ENCODE peak calls at places on chromosomes 7 and 10, in seven cellular contexts. U is colonic mucosa; Y is astrocyte; H is neural progenitor cell; G is psoas muscle; S is upper lobe of right lung; K is CD4-positive, CD25-positive, alpha-beta regulatory T cell. Z is an unnamed sample. For H3K4me1, the result is how much of the 10 kb centered on the place peaks cover.

GRCh38 chr7:77697535-77697831 is 1.2 kb downstream of the RSBN1L start:
- DNase-seq in U (no peak), Y (no peak), H (no peak), G (peak), S (no peak), K (peak), Z (no peak)

GRCh38 chr10:119327096-119327745 is 119.8 kb downstream of the GRK5 start:
- DNase-seq in U (no peak), Y (no peak), H (no peak), G (no peak), S (no peak), K (no peak), Z (no peak)

GRCh38 chr7:141676618-141677017 is 25.3 kb downstream of the DENND11 start:
- DNase-seq in U (no peak), Y (peak), H (no peak), G (no peak), S (no peak), K (no peak), Z (no peak)

GRCh38 chr10:56880541-56880940 is 519.5 kb upstream of the ZWINT start:
- DNase-seq in U (no peak), Y (no peak), H (no peak), G (no peak), S (peak), K (no peak), Z (no peak)

GRCh38 chr10:12238821-12239220 is 42.8 kb downstream of the CDC123 start:
- DNase-seq in U (no peak), Y (no peak), H (no peak), G (no peak), S (no peak), K (no peak), Z (no peak)

GRCh38 chr7:21450876-21451275 is 23.0 kb downstream of the SP4 start:
- DNase-seq in U (no peak), Y (no peak), H (no peak), G (no peak), S (no peak), K (no peak), Z (no peak)

GRCh38 chr7:93728292-93728691 is 153.8 kb upstream of the CALCR start:
- DNase-seq in U (no peak), Y (peak), H (no peak), G (no peak), S (no peak), K (no peak), Z (no peak)

GRCh38 chr7:122885583-122886356 is 490 bp downstream of the CADPS2 start:
- DNase-seq in U (peak), Y (peak), H (peak), G (peak), S (peak), K (no peak), Z (no peak)

GRCh38 chr7:139651308-139651707 is 126.5 kb downstream of the HIPK2 start:
- DNase-seq in U (no peak), Y (no peak), H (no peak), G (no peak), S (no peak), K (no peak), Z (no peak)

GRCh38 chr7:92851732-92852131 is 15.4 kb upstream of the CDK6 start:
- DNase-seq in U (no peak), Y (peak), H (no peak), G (no peak), S (no peak), K (no peak), Z (no peak)

GRCh38 chr10:44419790-44420549 is 35.1 kb upstream of the CXCL12 start:
- DNase-seq in U (no peak), Y (no peak), H (no peak), G (no peak), S (no peak), K (no peak), Z (no peak)

GRCh38 chr10:58384999-58385783 is at the start of gene TFAM:
- DNase-seq in U (peak), Y (peak), H (peak), G (peak), S (peak), K (peak), Z (peak)

GRCh38 chr10:124138195-124138882 is 44.9 kb upstream of the CHST15 start:
- DNase-seq in U (no peak), Y (peak), H (no peak), G (no peak), S (peak), K (no peak), Z (no peak)

GRCh38 chr7:131502810-131503545 is 53.5 kb downstream of the PODXL start:
- DNase-seq in U (no peak), Y (no peak), H (no peak), G (peak), S (no peak), K (no peak), Z (no peak)

GRCh38 chr10:132812544-132812943 is 26.6 kb upstream of the NKX6-2 start:
- DNase-seq in U (no peak), Y (no peak), H (no peak), G (no peak), S (no peak), K (no peak), Z (no peak)

GRCh38 chr7:50666124-50666496 is 100.9 kb upstream of the DDC start:
- DNase-seq in U (no peak), Y (no peak), H (no peak), G (no peak), S (no peak), K (no peak), Z (no peak)

GRCh38 chr10:22648547-22648961 is 65.8 kb downstream of the PIP4K2A start:
- DNase-seq in U (no peak), Y (peak), H (no peak), G (no peak), S (no peak), K (no peak), Z (no peak)

GRCh38 chr7:51278797-51279196 is 37.8 kb downstream of the COBL start:
- DNase-seq in U (no peak), Y (no peak), H (peak), G (peak), S (peak), K (no peak), Z (no peak)

GRCh38 chr7:101576993-101577392 is 52.1 kb downstream of the MYL10 start:
- DNase-seq in U (no peak), Y (no peak), H (no peak), G (no peak), S (no peak), K (no peak), Z (no peak)

GRCh38 chr10:116785282-116785681 is 42.9 kb upstream of the HSPA12A start:
- DNase-seq in U (no peak), Y (no peak), H (no peak), G (no peak), S (no peak), K (no peak), Z (no peak)

GRCh38 chr7:75537731-75538130 is 45.6 kb downstream of the SPDYE5 start:
- DNase-seq in U (no peak), Y (no peak), H (no peak), G (no peak), S (peak), K (no peak), Z (no peak)

GRCh38 chr7:7682856-7683255 is 35.6 kb downstream of the RPA3 start:
- DNase-seq in U (no peak), Y (no peak), H (no peak), G (no peak), S (no peak), K (no peak), Z (no peak)

GRCh38 chr10:5944389-5945202 is 32.7 kb downstream of the IL15RA start:
- DNase-seq in U (peak), Y (peak), H (no peak), G (peak), S (no peak), K (no peak), Z (no peak)

GRCh38 chr10:128751284-128751683 is 625.1 kb upstream of the MKI67 start:
- DNase-seq in U (no peak), Y (peak), H (no peak), G (no peak), S (no peak), K (no peak), Z (no peak)

GRCh38 chr7:134832367-134832766 is 52.9 kb downstream of the CALD1 start:
- DNase-seq in U (no peak), Y (no peak), H (no peak), G (no peak), S (no peak), K (no peak), Z (no peak)

GRCh38 chr10:128995676-128996075 is 471.4 kb upstream of the MGMT start:
- DNase-seq in U (no peak), Y (no peak), H (no peak), G (no peak), S (no peak), K (no peak), Z (no peak)

GRCh38 chr7:57403601-57404342 is 46.2 kb upstream of the ZNF716 start:
- DNase-seq in U (no peak), Y (no peak), H (no peak), G (peak), S (peak), K (no peak), Z (no peak)

GRCh38 chr10:78981970-78982281 is 86.8 kb upstream of the ZMIZ1 start:
- DNase-seq in U (no peak), Y (no peak), H (no peak), G (no peak), S (no peak), K (no peak), Z (no peak)

GRCh38 chr7:147492621-147493020 is 1097.9 kb upstream of the C7orf33 start:
- DNase-seq in U (no peak), Y (peak), H (no peak), G (no peak), S (no peak), K (no peak), Z (no peak)

GRCh38 chr7:28811990-28812389 is 146.1 kb downstream of the TRIL start:
- DNase-seq in U (no peak), Y (no peak), H (no peak), G (no peak), S (no peak), K (no peak), Z (no peak)

GRCh38 chr10:28681928-28682750 is 4.8 kb downstream of the BAMBI start:
- DNase-seq in U (no peak), Y (no peak), H (no peak), G (no peak), S (no peak), K (no peak), Z (no peak)

GRCh38 chr10:3964516-3964915 is 179.5 kb upstream of the KLF6 start:
- DNase-seq in U (no peak), Y (no peak), H (no peak), G (no peak), S (no peak), K (no peak), Z (no peak)

GRCh38 chr7:46178685-46179084 is 257.6 kb upstream of the IGFBP3 start:
- DNase-seq in U (no peak), Y (peak), H (no peak), G (no peak), S (no peak), K (no peak), Z (no peak)

GRCh38 chr10:79448732-79449049 is 3.3 kb upstream of the ZCCHC24 start:
- DNase-seq in U (no peak), Y (no peak), H (no peak), G (no peak), S (no peak), K (no peak), Z (no peak)

GRCh38 chr7:94357076-94357475 is 37.6 kb upstream of the COL1A2 start:
- DNase-seq in U (no peak), Y (peak), H (no peak), G (no peak), S (no peak), K (no peak), Z (no peak)

GRCh38 chr7:32072397-32072796 is 2.2 kb upstream of the PDE1C start:
- DNase-seq in U (no peak), Y (no peak), H (no peak), G (no peak), S (no peak), K (no peak), Z (no peak)

GRCh38 chr7:111006691-111007090 is 84.2 kb upstream of the LRRN3 start:
- DNase-seq in U (no peak), Y (peak), H (no peak), G (no peak), S (no peak), K (no peak), Z (no peak)

GRCh38 chr7:93836111-93836510 is 54.4 kb downstream of the TFPI2 start:
- DNase-seq in U (no peak), Y (no peak), H (no peak), G (no peak), S (no peak), K (no peak), Z (no peak)

GRCh38 chr7:27186450-27187157 is 1.6 kb upstream of the HOXA11 start:
- DNase-seq in U (no peak), Y (no peak), H (no peak), G (no peak), S (no peak), K (no peak), Z (no peak)
- H3K27ac ChIP-seq in U (peak), Y (no peak), H (no peak), G (no peak), S (no peak), K (no peak), Z (no peak)

GRCh38 chr7:1978656-1979590 is 253.8 kb downstream of the MAD1L1 start:
- DNase-seq in U (no peak), Y (no peak), H (no peak), G (peak), S (peak), K (no peak), Z (no peak)
- H3K4me1 ChIP-seq in U (under half), Y (under half), H (under half), G (under half), S (under half), K (under half), Z (under half)

DNA sequence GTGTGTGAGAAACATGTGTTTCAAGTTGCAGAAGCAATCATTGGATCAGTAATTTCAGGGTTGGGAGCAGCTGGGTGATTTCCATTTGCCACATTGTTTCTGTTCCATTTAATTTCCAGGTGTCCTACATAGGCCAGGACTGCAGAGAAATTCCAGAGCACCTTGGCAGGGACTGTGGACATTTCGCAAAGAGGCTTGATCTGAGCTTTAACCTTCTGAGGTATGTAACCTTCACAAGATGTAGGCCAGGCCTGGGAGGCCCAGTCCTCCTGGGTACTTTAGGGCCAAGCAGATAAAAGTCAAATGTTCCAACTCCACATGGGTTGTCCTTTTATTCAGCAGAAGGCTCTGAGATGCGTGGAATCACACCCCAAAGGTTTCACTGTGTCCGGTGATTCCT is 6.9 kb downstream of the LRMDA start:
- DNase-seq in U (no peak), Y (no peak), H (no peak), G (no peak), S (no peak), K (no peak), Z (no peak)
- H3K27ac ChIP-seq in U (no peak), Y (no peak), H (no peak), G (no peak), S (no peak), K (no peak), Z (no peak)

DNA sequence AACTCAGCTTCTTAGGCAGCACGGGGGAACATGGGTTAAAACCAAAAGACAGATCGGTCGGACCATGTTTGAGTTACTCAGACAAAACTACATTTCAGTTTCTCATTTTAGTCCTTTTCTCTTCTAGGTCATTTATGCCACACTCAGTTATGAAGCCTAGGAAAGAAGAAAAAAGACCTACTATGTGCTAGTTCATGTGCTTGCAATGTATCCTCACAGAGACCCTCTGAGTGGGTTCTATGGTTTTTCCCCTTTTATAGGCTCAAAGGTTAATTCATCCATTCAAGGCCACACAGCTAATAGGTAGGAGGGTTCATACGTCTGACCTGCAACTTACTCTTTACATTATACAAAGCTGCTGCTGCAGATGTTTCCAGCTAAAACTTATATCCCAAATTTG is 104.7 kb upstream of the ZNF438 start:
- DNase-seq in U (no peak), Y (no peak), H (no peak), G (no peak), S (no peak), K (no peak), Z (no peak)
- H3K4me1 ChIP-seq in U (under half), Y (under half), H (under half), G (under half), S (under half), K (under half), Z (under half)

GRCh38 chr7:3259711-3260424 is 41.2 kb upstream of the SDK1 start:
- DNase-seq in U (no peak), Y (peak), H (no peak), G (no peak), S (no peak), K (no peak), Z (no peak)
- H3K27ac ChIP-seq in U (peak), Y (peak), H (no peak), G (no peak), S (peak), K (no peak), Z (no peak)

DNA sequence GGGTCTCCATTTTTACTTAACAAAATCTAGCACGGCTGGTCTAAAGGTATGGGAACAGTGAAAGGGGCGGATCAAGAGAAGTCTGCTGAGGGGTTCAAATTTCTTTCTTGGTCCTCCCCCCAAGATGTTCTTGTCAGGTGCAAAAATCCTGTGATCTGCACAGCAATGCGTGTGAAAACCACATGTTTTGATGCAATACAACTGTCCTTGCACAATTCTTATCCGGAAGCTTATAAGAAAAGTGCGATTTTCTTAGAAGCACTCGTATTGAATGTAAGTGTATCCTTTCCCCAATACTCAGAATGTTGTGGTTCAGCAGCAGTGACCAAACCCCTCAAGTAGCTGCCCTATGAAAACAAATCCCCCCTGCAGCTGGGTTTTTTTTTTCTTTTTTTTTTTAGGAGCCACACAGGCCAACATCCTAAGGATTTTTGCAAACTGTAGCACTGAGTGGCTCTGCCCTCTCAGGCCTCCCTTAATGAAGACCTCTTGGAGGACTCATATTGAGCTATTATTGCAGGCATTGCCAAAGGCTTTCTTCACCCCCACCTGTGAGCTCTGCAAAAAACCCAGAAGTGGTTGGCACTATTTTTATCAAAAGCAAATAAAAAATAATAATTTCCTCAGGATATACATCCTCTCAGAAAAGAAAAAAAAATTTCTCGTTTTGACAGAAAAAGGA is 151.9 kb upstream of the ITGB1 start:
- DNase-seq in U (no peak), Y (peak), H (no peak), G (no peak), S (no peak), K (no peak), Z (no peak)
- H3K4me1 ChIP-seq in U (under half), Y (under half), H (under half), G (under half), S (under half), K (half or more), Z (under half)

GRCh38 chr7:114432627-114433026 is 18.0 kb downstream of the FOXP2 start:
- DNase-seq in U (no peak), Y (no peak), H (no peak), G (no peak), S (no peak), K (no peak), Z (no peak)
- H3K27ac ChIP-seq in U (no peak), Y (no peak), H (no peak), G (no peak), S (no peak), K (no peak), Z (no peak)

GRCh38 chr7:173120-173918 is 19.1 kb upstream of the FAM20C start:
- DNase-seq in U (peak), Y (no peak), H (no peak), G (no peak), S (no peak), K (no peak), Z (no peak)
- H3K4me1 ChIP-seq in U (under half), Y (under half), H (under half), G (under half), S (under half), K (under half), Z (under half)

Z was measured in iPS DF 6.9.